ENCODE peak calls at places on chromosomes 6 and 20, in seven cellular contexts. R is AG08396; H is sciatic nerve; Q is M059J; W is NCI-H1694 treated with DMSO at 0.1 percent for 48 hours; I is stimulated activated effector memory CD8-positive, alpha-beta T cell treated with anti-CD3 and anti-CD28 coated beads, Interleukin-12 subunit alpha, Interleukin-12 subunit beta, amount 100 ng/mL, for 72 hours; C is GF-D8. F is an unnamed sample.

GRCh38 chr6:168333039-168333438 is 13.5 kb upstream of the DACT2 start:
- DNase-seq in I (no peak), W (no peak), H (no peak), R (no peak), Q (peak; percentile 7), C (no peak), F (no peak)

GRCh38 chr6:113209315-113209714 is 647.8 kb upstream of the MARCKS start:
- DNase-seq in W (no peak), H (no peak), I (no peak), C (no peak), Q (no peak), R (no peak), F (no peak)

GRCh38 chr6:9761220-9761619 is 653.7 kb downstream of the TFAP2A start:
- DNase-seq in H (no peak), C (no peak), W (no peak), Q (peak; percentile 26), R (no peak), I (no peak), F (no peak)

GRCh38 chr6:122389704-122390103 is 9.7 kb upstream of the HSF2 start:
- DNase-seq in C (no peak), H (no peak), W (no peak), R (no peak), Q (peak; percentile 20), I (no peak), F (no peak)

GRCh38 chr6:114432380-114432779 is 89.6 kb upstream of the HS3ST5 start:
- DNase-seq in I (no peak), C (no peak), Q (no peak), H (no peak), W (peak; percentile 85), R (no peak), F (no peak)

GRCh38 chr6:16583151-16583762 is 178.0 kb downstream of the ATXN1 start:
- DNase-seq in W (no peak), I (no peak), R (no peak), H (no peak), Q (no peak), C (no peak), F (no peak)

GRCh38 chr6:155530219-155530834 is 74.7 kb upstream of the NOX3 start:
- DNase-seq in R (peak; percentile 15), W (peak; percentile 34), Q (peak; percentile 64), H (no peak), I (no peak), C (no peak), F (no peak)

GRCh38 chr20:58146081-58146734 is 82.2 kb downstream of the ANKRD60 start:
- DNase-seq in Q (no peak), I (no peak), W (no peak), H (peak; percentile 13), R (no peak), C (no peak), F (no peak)

GRCh38 chr20:6802227-6802626 is 34.7 kb downstream of the BMP2 start:
- DNase-seq in W (no peak), Q (peak; percentile 16), C (no peak), R (no peak), H (no peak), I (no peak), F (no peak)

GRCh38 chr20:2365091-2365490 is 15.6 kb upstream of the TGM6 start:
- DNase-seq in C (no peak), Q (no peak), W (no peak), H (no peak), R (no peak), I (no peak), F (no peak)

GRCh38 chr20:26208296-26209091 is 511.8 kb upstream of the ZNF337 start:
- DNase-seq in I (no peak), C (no peak), H (peak; percentile 55), Q (no peak), W (no peak), R (peak; percentile 18), F (no peak)

GRCh38 chr20:1870792-1871550 is 24.2 kb upstream of the SIRPA start:
- DNase-seq in H (no peak), R (no peak), C (peak; percentile 59), Q (no peak), W (no peak), I (no peak), F (peak; percentile 92)

GRCh38 chr6:61894536-61894935 is 391.5 kb downstream of the KHDRBS2 start:
- DNase-seq in I (no peak), H (no peak), Q (no peak), R (no peak), C (no peak), W (no peak), F (no peak)

GRCh38 chr6:28866342-28867077 is 57.3 kb downstream of the TRIM27 start:
- DNase-seq in C (peak; percentile 43), Q (peak; percentile 74), I (peak; percentile 63), R (no peak), H (peak; percentile 77), W (peak; percentile 33), F (peak; percentile 72)